ENCODE peak calls at places on chromosomes 11 and 22, in eight cellular contexts. Q is ovary, I is H1, H is body of pancreas, N is HepG2, A is tibial nerve, K is suprapubic skin, L is A549. G is an unnamed sample.

GRCh38 chr22:32175751-32176644 is 16.9 kb upstream of the C22orf42 start:
- DNase-seq in Q (no peak), I (peak), H (no peak), N (no peak), A (no peak), K (no peak), L (no peak), G (no peak)

GRCh38 chr11:118415739-118416068 is 14.3 kb downstream of the ATP5MG start:
- DNase-seq in Q (peak), I (peak), H (peak), N (no peak), A (no peak), K (no peak), L (peak), G (peak)

GRCh38 chr11:87391501-87391900 is 353.8 kb downstream of the TMEM135 start:
- DNase-seq in Q (no peak), I (no peak), H (no peak), N (no peak), A (no peak), K (no peak), L (no peak), G (no peak)

GRCh38 chr22:38733329-38734202 is 22.2 kb downstream of the SUN2 start:
- DNase-seq in Q (peak), I (peak), H (peak), N (peak), A (peak), K (no peak), L (peak), G (no peak)

GRCh38 chr11:289706-290620 is 1.0 kb downstream of the PGGHG start:
- DNase-seq in Q (no peak), I (no peak), H (peak), N (no peak), A (no peak), K (peak), L (no peak), G (peak)

GRCh38 chr11:132718711-132719641 is 813.3 kb downstream of the OPCML start:
- DNase-seq in Q (no peak), I (no peak), H (no peak), N (no peak), A (no peak), K (no peak), L (no peak), G (no peak)

GRCh38 chr11:46918087-46918751 is at the start of gene LRP4:
- DNase-seq in Q (peak), I (peak), H (peak), N (no peak), A (no peak), K (no peak), L (peak), G (no peak)

GRCh38 chr22:38074181-38075104 is 9.5 kb downstream of the SLC16A8 start:
- DNase-seq in Q (no peak), I (peak), H (no peak), N (no peak), A (no peak), K (no peak), L (no peak), G (no peak)

GRCh38 chr22:39254789-39255298 is 10.1 kb upstream of the PDGFB start:
- DNase-seq in Q (no peak), I (no peak), H (no peak), N (no peak), A (no peak), K (no peak), L (no peak), G (no peak)

GRCh38 chr11:76203937-76204336 is 2.4 kb downstream of the WNT11 start:
- DNase-seq in Q (no peak), I (no peak), H (no peak), N (no peak), A (no peak), K (no peak), L (no peak), G (no peak)

GRCh38 chr11:7657306-7658025 is 15.8 kb downstream of the CYB5R2 start:
- DNase-seq in Q (peak), I (peak), H (peak), N (peak), A (no peak), K (no peak), L (peak), G (peak)

GRCh38 chr11:60318726-60319125 is 8.3 kb upstream of the MS4A6E start:
- DNase-seq in Q (no peak), I (no peak), H (no peak), N (no peak), A (no peak), K (no peak), L (no peak), G (no peak)

GRCh38 chr11:111735262-111736116 is 30.7 kb downstream of the PPP2R1B start:
- DNase-seq in Q (peak), I (no peak), H (peak), N (no peak), A (peak), K (peak), L (no peak), G (peak)

GRCh38 chr22:36417281-36417686 is 29.5 kb upstream of the MYH9 start:
- DNase-seq in Q (no peak), I (no peak), H (peak), N (no peak), A (no peak), K (no peak), L (no peak), G (no peak)

GRCh38 chr22:36415415-36416168 is 27.8 kb upstream of the MYH9 start:
- DNase-seq in Q (no peak), I (no peak), H (no peak), N (no peak), A (no peak), K (no peak), L (no peak), G (no peak)

GRCh38 chr22:36419912-36420882 is 32.4 kb upstream of the MYH9 start:
- DNase-seq in Q (no peak), I (no peak), H (no peak), N (no peak), A (peak), K (no peak), L (no peak), G (no peak)

GRCh38 chr22:36422287-36423014 is 34.7 kb upstream of the MYH9 start:
- DNase-seq in Q (no peak), I (no peak), H (no peak), N (peak), A (no peak), K (no peak), L (no peak), G (no peak)

DNA sequence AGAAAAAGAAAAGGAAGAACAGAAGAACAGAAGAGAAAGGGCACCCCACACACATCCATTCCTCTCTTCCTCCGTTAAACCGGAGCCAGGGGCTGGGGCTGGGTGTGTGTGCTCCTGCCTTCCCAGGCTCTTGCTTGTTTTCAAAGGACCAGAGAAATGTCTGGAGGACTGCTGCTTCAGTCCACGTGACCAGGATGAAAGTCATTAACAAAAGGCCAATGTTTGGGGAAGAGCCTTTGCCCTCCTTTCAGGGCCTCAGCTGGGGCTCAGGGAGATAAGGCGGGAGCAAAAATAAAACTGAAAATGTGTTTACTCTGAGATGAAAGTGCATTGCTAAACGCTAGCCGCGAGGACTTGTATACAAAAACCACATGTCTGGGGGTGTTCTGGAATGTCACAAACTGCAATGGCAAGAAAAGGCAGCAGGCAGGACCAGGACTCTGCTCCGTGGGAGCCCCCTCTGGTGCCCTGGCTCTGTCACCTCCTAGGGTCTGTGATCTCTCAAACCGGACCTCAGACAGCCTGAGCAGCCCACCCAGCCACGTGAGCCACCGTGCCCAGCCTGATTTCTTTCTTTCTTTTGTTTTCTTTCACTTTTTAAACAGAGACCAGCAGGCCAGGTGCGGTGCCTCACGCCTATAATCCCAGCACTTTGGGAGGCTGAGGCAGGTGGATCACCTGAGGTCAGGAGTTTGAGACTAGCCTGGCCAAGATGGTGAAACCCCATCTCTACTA is 31.6 kb upstream of the MYH9 start:
- DNase-seq in Q (peak), I (peak), H (peak), N (peak), A (peak), K (no peak), L (no peak), G (no peak)
- TF ChIP-seq POLR2A in Q (peak), I (no peak), H (no peak), N (peak), A (no peak), K (no peak), L (no peak), G (no peak)

DNA sequence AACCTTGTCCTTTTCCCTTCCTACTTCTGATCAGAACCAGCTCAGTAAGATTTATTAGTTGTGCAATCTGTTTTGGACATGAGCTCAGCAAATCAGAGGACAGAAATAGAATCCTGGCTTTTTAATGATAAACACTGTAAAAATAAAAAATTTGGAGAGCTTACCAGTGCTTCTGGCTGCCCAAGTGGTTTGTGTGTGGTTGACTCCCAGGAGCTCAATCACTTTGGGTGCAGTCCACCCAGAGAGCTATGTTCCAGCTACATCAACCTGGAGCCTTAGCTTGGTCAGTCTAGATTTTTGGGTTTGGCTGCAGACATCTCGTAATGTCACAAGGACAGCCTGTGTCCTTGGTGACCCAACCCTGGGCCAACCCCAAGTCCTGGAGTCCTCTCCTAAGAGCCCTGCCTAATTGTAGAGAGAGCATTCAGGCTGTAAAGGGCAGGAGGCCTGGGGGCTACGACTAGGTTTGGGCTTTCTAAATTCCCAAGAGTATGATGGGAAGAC is 28.5 kb downstream of the CD44 start:
- DNase-seq in Q (no peak), I (no peak), H (no peak), N (no peak), A (no peak), K (no peak), L (no peak), G (peak)
- TF ChIP-seq CTCF in Q (no peak), I (no peak), H (no peak), N (no peak), A (no peak), K (no peak), L (no peak), G (no peak)

GRCh38 chr22:46537946-46538815 is 761 bp upstream of the CELSR1 start:
- DNase-seq in Q (no peak), I (peak), H (no peak), N (no peak), A (no peak), K (no peak), L (peak), G (no peak)

GRCh38 chr22:46535876-46536558 is 1.4 kb downstream of the CELSR1 start:
- DNase-seq in Q (no peak), I (no peak), H (no peak), N (no peak), A (no peak), K (no peak), L (no peak), G (no peak)

GRCh38 chr22:46538816-46539163 is 1.4 kb upstream of the CELSR1 start:
- DNase-seq in Q (no peak), I (no peak), H (peak), N (no peak), A (no peak), K (no peak), L (no peak), G (no peak)

GRCh38 chr22:46536559-46537220 is 730 bp downstream of the CELSR1 start:
- DNase-seq in Q (no peak), I (peak), H (no peak), N (no peak), A (no peak), K (no peak), L (no peak), G (no peak)

DNA sequence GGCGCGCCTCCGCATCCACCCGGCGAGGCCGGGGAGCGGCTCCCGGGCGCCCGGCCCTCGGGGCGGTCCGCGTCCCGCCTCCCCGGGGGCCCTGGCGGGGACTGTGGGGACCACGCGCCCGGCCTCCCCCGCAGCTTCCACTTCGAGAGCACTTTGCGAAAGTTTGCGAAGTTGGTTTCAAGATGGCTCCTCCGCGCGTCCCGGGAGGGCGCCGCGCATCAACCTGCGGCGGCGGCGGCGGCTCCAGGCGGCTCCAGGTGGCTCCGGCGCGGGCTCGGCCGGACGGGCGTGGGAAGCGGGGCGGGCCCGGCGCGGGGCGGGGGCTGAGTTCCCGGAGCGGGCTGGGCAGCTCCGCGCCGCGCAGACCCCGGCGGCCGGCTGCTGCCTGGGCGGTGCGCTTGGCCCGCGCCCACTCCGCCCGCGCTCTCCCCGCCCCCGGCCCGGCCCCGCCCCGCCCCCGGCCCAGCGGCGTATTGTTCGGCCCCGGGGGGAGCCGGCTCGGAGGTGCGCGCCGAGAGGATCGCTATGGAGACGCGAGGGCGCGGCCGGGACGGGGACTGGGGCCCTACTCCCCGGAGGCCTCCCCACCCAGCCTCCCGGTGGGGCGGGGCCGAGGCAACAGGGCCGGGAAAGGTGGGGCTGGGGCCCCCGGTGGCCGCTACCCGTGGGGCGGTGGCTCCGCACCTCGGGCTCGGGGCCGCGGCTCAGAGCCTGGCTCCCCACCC is at the start of gene CELSR1:
- DNase-seq in Q (no peak), I (peak), H (no peak), N (no peak), A (no peak), K (no peak), L (peak), G (no peak)
- H3K4me3 ChIP-seq in Q (peak), I (peak), H (peak), N (peak), A (peak), K (peak), L (peak), G (peak)

GRCh38 chr11:2992234-2992999 is at the start of gene NAP1L4:
- DNase-seq in Q (peak), I (peak), H (peak), N (peak), A (peak), K (peak), L (peak), G (peak)
- TF ChIP-seq POLR2A in Q (peak), I (peak), H (peak), N (peak), A (peak), K (no peak), L (peak), G (no peak)

GRCh38 chr11:45024357-45024756 is 73.7 kb upstream of the TP53I11 start:
- DNase-seq in Q (no peak), I (no peak), H (no peak), N (no peak), A (no peak), K (no peak), L (no peak), G (no peak)

GRCh38 chr11:45022294-45023064 is 71.8 kb upstream of the TP53I11 start:
- DNase-seq in Q (no peak), I (no peak), H (no peak), N (no peak), A (no peak), K (no peak), L (no peak), G (no peak)

GRCh38 chr11:45023065-45023365 is 72.3 kb upstream of the TP53I11 start:
- DNase-seq in Q (no peak), I (no peak), H (no peak), N (no peak), A (no peak), K (no peak), L (no peak), G (no peak)

GRCh38 chr11:45021001-45021400 is 70.3 kb upstream of the TP53I11 start:
- DNase-seq in Q (no peak), I (no peak), H (peak), N (no peak), A (no peak), K (no peak), L (no peak), G (no peak)

DNA sequence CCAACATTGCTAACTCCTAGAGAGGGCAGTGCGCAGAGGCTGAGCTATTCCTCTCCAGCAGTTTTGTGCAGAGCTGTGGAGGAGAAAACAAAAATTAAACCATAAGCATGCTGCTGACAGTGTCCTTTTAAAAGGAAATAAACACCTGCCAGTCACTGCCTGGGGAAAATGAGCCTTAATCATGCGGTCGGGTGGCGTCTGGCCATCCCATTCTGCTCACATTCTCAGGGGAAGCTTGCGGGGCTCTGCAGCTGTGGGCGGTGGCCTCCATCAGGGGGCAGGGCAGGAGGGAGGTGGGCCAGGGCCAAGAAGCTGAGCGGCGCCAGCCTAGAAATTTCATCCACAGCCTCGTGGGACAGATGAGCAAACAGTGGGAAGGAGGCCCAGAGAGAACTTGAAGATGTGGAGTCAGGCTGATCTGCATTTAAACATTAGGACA is 71.0 kb upstream of the TP53I11 start:
- DNase-seq in Q (no peak), I (peak), H (peak), N (no peak), A (peak), K (peak), L (no peak), G (peak)
- TF ChIP-seq CTCF in Q (no peak), I (peak), H (no peak), N (no peak), A (no peak), K (no peak), L (no peak), G (no peak)

DNA sequence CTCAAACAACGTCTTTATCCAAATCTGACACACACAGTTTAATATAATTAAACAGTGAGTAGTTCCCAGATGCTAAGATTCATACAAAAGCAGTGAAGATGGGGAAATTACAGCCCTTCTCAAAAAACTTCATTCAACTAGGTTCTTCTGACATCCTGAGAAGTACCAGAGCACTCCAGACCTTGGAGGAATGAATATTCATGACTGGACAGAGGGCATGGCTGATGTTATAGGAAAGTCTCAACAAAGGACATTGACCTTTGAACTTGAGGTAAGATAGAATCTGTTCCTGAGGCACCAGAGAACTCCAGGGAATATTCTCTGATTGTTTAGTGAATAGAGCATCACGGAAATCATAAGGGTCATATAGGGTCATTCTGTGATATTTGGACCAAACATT is 106.4 kb upstream of the SLC5A12 start:
- DNase-seq in Q (no peak), I (no peak), H (no peak), N (no peak), A (no peak), K (no peak), L (no peak), G (no peak)
- H3K4me3 ChIP-seq in Q (no peak), I (no peak), H (no peak), N (no peak), A (no peak), K (no peak), L (no peak), G (no peak)

DNA sequence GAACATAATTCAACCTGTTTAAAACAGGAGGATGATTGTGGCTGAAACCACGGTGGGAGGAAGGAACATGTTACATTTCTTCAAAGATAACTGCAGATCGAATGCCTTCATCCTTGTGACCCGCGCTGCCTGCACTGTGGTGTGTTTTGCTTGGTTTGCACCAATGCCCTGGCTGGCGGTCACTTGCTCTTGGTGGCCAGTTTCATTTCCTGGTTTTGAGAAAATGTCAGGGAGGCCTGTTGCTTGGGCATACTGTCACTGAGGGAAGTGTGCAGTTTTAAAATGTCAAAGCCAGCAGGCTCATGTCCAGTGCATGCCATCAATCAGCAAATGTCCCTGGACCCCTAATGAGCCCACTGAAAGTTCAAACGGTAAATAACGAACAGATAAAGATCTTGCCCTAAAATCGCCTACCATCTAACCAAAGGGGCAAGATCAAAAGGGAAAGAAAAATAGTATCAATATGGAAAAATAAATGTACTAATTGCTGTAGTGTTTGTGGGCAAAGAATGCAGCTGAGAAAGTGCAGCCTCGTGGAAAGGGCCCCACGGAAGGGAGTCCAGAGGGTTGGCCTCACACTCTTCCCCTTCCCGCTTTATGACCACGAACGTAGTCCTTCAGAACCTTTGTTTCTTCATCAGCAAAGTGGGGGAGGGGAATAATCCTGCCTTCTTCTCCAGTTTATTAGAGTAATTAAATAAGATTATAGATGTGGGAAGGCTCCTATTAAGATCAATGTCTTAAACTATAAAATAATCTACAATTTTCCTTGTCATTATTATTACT is 40.8 kb downstream of the FLI1 start:
- DNase-seq in Q (no peak), I (no peak), H (peak), N (no peak), A (no peak), K (no peak), L (no peak), G (no peak)
- TF ChIP-seq POLR2A in Q (no peak), I (no peak), H (no peak), N (no peak), A (no peak), K (no peak), L (no peak), G (no peak)

G was measured in lower leg skin.